ENCODE peak calls at places on chromosome 12, in four cellular contexts. I is AG09319, E is body of pancreas, T is GM20000. R is an unnamed sample.

GRCh38 chr12:58888131-58888783 is 32.0 kb downstream of the LRIG3 start:
- DNase-seq in E (peak), T (no peak), I (peak), R (no peak)

GRCh38 chr12:115149685-115150378 is 465.9 kb upstream of the TBX3 start:
- DNase-seq in T (no peak), E (no peak), I (peak), R (peak)

GRCh38 chr12:103956515-103957027 is 9.1 kb upstream of the TDG start:
- DNase-seq in E (no peak), I (no peak), T (no peak), R (no peak)

GRCh38 chr12:50132505-50133135 is 20.6 kb downstream of the COX14 start:
- DNase-seq in E (no peak), T (peak), I (peak), R (no peak)

GRCh38 chr12:114450511-114451300 is 44.8 kb upstream of the TBX5 start:
- DNase-seq in I (no peak), E (no peak), T (no peak), R (no peak)

GRCh38 chr12:100267603-100268281 is 765 bp downstream of the SCYL2 start:
- DNase-seq in T (peak), E (peak), I (no peak), R (peak)

GRCh38 chr12:87779858-87780498 is 249.2 kb downstream of the C12orf50 start:
- DNase-seq in E (peak), T (no peak), I (no peak), R (no peak)

GRCh38 chr12:107521826-107522355 is 163.7 kb upstream of the PWP1 start:
- DNase-seq in T (no peak), I (no peak), E (no peak), R (no peak)

GRCh38 chr12:96590970-96591369 is 101.6 kb downstream of the CFAP54 start:
- DNase-seq in I (no peak), T (no peak), E (no peak), R (no peak)

GRCh38 chr12:4030938-4031702 is 157.9 kb upstream of the PARP11 start:
- DNase-seq in T (peak), E (peak), I (peak), R (peak)

GRCh38 chr12:120625557-120626419 is 14.6 kb upstream of the CABP1 start:
- DNase-seq in E (no peak), T (no peak), I (no peak), R (no peak)

GRCh38 chr12:6323340-6323994 is 13.0 kb downstream of the PLEKHG6 start:
- DNase-seq in T (peak), E (peak), I (peak), R (peak)

GRCh38 chr12:109555431-109556315 is 17.6 kb downstream of the MMAB start:
- DNase-seq in I (no peak), T (no peak), E (peak), R (no peak)

GRCh38 chr12:88562846-88563582 is 17.3 kb downstream of the KITLG start:
- DNase-seq in E (no peak), T (no peak), I (no peak), R (no peak)

GRCh38 chr12:116368196-116369194 is 91.0 kb upstream of the MED13L start:
- DNase-seq in I (no peak), E (peak), T (no peak), R (no peak)

GRCh38 chr12:124451637-124452243 is 115.7 kb downstream of the NCOR2 start:
- DNase-seq in T (no peak), E (no peak), I (no peak), R (no peak)

GRCh38 chr12:24487606-24488005 is 461.3 kb downstream of the BCAT1 start:
- DNase-seq in I (no peak), E (no peak), T (no peak), R (no peak)

GRCh38 chr12:14394317-14395058 is 29.0 kb downstream of the ATF7IP start:
- DNase-seq in I (no peak), E (peak), T (peak), R (no peak)

GRCh38 chr12:110698171-110698902 is 9.4 kb upstream of the HVCN1 start:
- DNase-seq in T (peak), I (peak), E (peak), R (no peak)

GRCh38 chr12:132300789-132301722 is 28.3 kb downstream of the GALNT9 start:
- DNase-seq in T (no peak), I (no peak), E (no peak), R (no peak)

GRCh38 chr12:46503637-46504036 is 131.1 kb upstream of the SLC38A2 start:
- DNase-seq in T (no peak), E (no peak), I (no peak), R (no peak)

GRCh38 chr12:94670075-94670474 is 19.7 kb upstream of the TMCC3 start:
- DNase-seq in E (no peak), I (no peak), T (no peak), R (no peak)

GRCh38 chr12:77837876-77838291 is 7.2 kb downstream of the NAV3 start:
- DNase-seq in T (no peak), I (no peak), E (peak), R (no peak)

GRCh38 chr12:46517579-46517962 is 145.0 kb upstream of the SLC38A2 start:
- DNase-seq in I (no peak), T (no peak), E (no peak), R (no peak)

GRCh38 chr12:88753074-88753473 is 172.8 kb upstream of the KITLG start:
- DNase-seq in E (no peak), I (no peak), T (no peak), R (no peak)

GRCh38 chr12:126424696-126425095 is 1359.5 kb downstream of the AACS start:
- DNase-seq in I (peak), T (no peak), E (no peak), R (no peak)

GRCh38 chr12:2797721-2798418 is 3.1 kb downstream of the FKBP4 start:
- DNase-seq in E (peak), T (no peak), I (no peak), R (no peak)

GRCh38 chr12:121719926-121720414 is 7.4 kb downstream of the TMEM120B start:
- DNase-seq in I (peak), T (no peak), E (no peak), R (peak)

GRCh38 chr12:2083008-2083407 is 30.2 kb downstream of the CACNA1C start:
- DNase-seq in E (no peak), T (no peak), I (no peak), R (no peak)

GRCh38 chr12:32051511-32052299 is 54.9 kb upstream of the BICD1 start:
- DNase-seq in T (no peak), I (peak), E (no peak), R (peak)

GRCh38 chr12:8860165-8860961 is 37.9 kb downstream of the A2ML1 start:
- DNase-seq in I (peak), T (peak), E (peak), R (no peak)

GRCh38 chr12:86914716-86915115 is 658.5 kb upstream of the MGAT4C start:
- DNase-seq in E (no peak), T (peak), I (peak), R (no peak)

GRCh38 chr12:104694161-104694560 is 237.4 kb downstream of the CHST11 start:
- DNase-seq in T (no peak), E (no peak), I (no peak), R (no peak)

GRCh38 chr12:57069522-57069921 is 9.1 kb downstream of the NEMP1 start:
- DNase-seq in T (peak), E (peak), I (peak), R (no peak)

GRCh38 chr12:124917135-124917840 is 2.8 kb upstream of the UBC start:
- DNase-seq in I (peak), E (peak), T (peak), R (peak)

GRCh38 chr12:132908145-132909029 is 21.0 kb upstream of the CHFR start:
- DNase-seq in I (peak), T (peak), E (peak), R (peak)

GRCh38 chr12:16361142-16361783 is 13.8 kb downstream of the MGST1 start:
- DNase-seq in T (no peak), I (no peak), E (peak), R (no peak)

GRCh38 chr12:16362550-16362949 is 15.1 kb downstream of the MGST1 start:
- DNase-seq in T (no peak), I (no peak), E (no peak), R (no peak)

GRCh38 chr12:16358896-16359295 is 11.5 kb downstream of the MGST1 start:
- DNase-seq in I (no peak), T (no peak), E (no peak), R (no peak)

DNA sequence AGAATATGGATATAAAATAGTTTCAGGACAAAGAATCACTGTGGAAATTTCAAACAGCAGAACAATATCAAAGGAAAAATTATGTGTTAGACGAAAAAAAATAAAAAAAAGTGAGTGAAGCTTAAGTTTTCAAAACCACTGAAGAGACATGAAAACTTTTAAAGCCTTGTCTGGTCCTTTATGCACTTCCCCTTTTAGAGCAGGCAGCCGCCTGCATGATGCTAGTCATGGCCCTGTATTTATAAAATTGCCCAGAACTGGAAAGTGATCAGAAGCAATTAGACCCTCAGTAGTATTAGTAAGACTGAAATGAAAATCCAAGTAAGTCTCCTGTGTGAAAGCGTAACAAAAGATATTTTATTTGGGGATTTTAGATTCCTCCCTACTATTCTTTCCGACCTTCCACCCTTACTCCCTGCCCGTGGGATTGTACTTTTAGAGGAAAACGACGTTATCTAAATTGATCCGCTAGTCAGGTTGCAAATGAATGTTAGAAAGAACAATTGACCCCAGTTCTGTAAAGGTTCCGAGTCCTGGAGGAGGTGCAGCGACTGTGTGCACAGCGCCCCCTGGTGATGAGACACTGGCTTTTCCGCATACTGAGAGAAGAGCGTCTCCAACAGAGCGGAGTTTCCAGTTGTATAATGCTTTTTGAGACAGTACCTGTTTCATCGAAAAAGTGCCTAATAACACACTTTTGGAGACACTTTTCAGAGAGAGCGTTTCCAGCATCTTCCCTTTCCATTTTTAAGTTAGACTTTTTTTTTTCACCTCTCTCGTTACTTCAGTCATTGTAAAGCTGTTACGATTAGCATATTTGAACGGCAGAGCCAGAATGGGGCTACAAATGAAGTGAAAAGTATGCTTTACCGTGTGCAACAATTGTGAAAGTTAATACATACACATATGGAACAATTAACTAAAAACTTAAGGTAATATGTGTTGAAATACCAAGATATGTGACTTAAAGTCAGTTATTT is 12.4 kb downstream of the MGST1 start:
- DNase-seq in E (peak), I (no peak), T (no peak), R (no peak)
- TF ChIP-seq CTCF in E (peak), I (peak), T (peak), R (peak)

GRCh38 chr12:99137124-99137845 is 492.2 kb downstream of the APAF1 start:
- DNase-seq in I (no peak), E (no peak), T (no peak), R (no peak)
- TF ChIP-seq CTCF in I (no peak), E (no peak), T (no peak), R (no peak)

DNA sequence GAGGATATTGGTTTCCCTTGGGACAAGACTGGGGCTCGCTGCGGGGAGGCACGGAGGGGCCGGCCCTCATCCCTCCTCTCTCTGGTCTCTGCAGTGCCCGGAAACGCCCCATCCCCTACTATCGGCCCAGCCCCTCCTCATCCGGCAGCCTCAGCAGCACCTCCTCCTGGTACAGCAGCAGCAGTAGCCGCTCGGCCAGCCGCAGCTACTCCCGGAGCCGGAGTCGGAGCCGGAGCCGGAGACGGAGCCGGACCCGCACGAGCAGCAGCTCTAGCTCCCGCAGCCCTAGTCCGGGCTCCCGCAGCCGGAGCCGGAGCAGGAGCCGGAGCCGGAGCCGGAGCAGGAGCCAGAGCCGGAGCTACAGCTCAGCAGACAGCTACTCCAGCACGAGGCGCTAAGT is 22.3 kb upstream of the HSPB8 start:
- DNase-seq in I (no peak), T (no peak), E (no peak), R (no peak)
- TF ChIP-seq CTCF in I (no peak), T (no peak), E (no peak), R (no peak)

DNA sequence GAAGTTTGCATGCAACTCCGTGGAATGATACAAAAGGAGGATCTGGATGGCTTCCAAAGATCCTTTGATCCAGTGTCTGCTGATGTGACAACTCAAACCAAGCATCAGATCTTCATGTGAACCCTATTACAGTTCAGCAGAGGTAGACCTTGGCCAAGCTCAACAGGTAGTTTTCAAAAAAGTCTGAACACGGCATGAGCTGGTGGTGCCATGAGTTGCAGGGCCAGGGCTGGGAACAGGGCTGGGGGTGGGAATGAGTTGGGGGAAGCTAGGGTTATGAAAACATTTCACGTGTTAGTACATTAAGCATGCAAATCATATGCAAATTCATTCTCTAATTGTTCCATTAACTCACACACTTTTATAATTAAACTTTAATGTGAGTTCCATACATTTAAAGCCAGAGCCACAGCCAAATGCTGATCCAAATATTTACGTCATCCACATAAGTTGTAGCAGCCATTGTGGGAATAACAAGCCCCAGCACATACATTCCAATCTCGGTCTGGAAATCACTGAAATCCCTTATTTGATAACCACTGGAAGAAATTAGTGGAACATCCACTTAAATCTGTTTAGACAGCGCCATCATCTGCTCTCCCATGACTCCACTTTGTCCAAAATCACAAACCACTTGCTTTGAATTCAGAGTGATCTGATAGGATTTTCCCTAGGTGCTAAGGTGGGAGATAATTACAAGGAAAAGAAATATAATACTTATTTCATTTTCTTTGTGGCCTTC is 158.5 kb downstream of the APAF1 start:
- DNase-seq in I (no peak), T (no peak), E (no peak), R (no peak)
- TF ChIP-seq CTCF in I (peak), T (no peak), E (no peak), R (peak)

GRCh38 chr12:76346798-76347420 is 1.3 kb downstream of the BBS10 start:
- DNase-seq in T (peak), E (no peak), I (peak), R (no peak)
- TF ChIP-seq CTCF in T (peak), E (no peak), I (peak), R (peak)

GRCh38 chr12:54172102-54172630 is 16.6 kb downstream of the SMUG1 start:
- DNase-seq in E (no peak), T (no peak), I (no peak), R (no peak)
- TF ChIP-seq CTCF in E (no peak), T (no peak), I (no peak), R (no peak)

GRCh38 chr12:22190-22529 is 44.4 kb upstream of the IQSEC3 start:
- DNase-seq in T (no peak), I (no peak), E (no peak), R (no peak)
- TF ChIP-seq CTCF in T (no peak), I (no peak), E (no peak), R (no peak)

DNA sequence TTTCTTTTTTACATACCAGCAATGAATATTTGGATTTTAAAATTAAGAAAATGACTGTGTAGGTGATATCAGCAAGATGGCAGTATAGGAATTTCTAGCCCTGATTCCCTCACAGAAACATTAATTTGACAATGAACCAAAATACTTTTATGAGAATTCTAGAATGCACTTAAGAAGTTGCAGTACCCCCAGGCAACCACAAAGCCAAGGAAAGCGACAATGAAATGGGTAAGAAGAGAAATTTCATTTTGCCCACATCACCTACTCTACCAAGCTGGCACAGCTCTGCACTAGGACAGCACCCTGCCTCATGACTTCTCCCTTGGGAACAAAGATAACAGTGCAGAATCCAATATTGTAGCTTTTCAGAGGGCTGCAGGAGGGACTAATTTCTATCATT is 6.6 kb downstream of the OR9K2 start:
- DNase-seq in I (no peak), E (no peak), T (no peak), R (no peak)
- TF ChIP-seq CTCF in I (no peak), E (no peak), T (no peak), R (no peak)

R was measured in BJ.